ENCODE peak calls at places on chromosomes 2 and 18, in ten cellular contexts. J is fibroblast of lung; F is dorsolateral prefrontal cortex; Z is amniotic epithelial cell; N is Caki2; X is mesenchymal stem cell; G is lower leg skin; D is right atrium auricular region; C is adipocyte; I is stimulated activated CD4-positive, alpha-beta T cell treated with anti-CD3 and anti-CD28 coated beads, Interleukin-4, amount 100 ng/mL, for 48 hours. A is an unnamed sample.

GRCh38 chr2:224407241-224407680 is 5.4 kb upstream of the FAM124B start:
- DNase-seq in J (no peak), F (no peak), Z (no peak), N (no peak), X (no peak), G (no peak), D (no peak), C (no peak), I (no peak), A (no peak)

GRCh38 chr18:61894751-61895524 is 2.1 kb upstream of the RNF152 start:
- DNase-seq in J (no peak), F (no peak), Z (no peak), N (no peak), X (no peak), G (no peak), D (no peak), C (no peak), I (no peak), A (no peak)

GRCh38 chr18:23703057-23703986 is 14.1 kb downstream of the LAMA3 start:
- DNase-seq in J (peak; percentile 77), F (no peak), Z (peak; percentile 82), N (peak; percentile 42), X (peak; percentile 68), G (no peak), D (no peak), C (peak; percentile 69), I (no peak), A (no peak)

GRCh38 chr2:31322376-31322775 is 88.4 kb downstream of the EHD3 start:
- DNase-seq in J (peak; percentile 50), F (no peak), Z (no peak), N (no peak), X (peak; percentile 33), G (no peak), D (peak; percentile 51), C (peak; percentile 39), I (no peak), A (no peak)

GRCh38 chr18:62060820-62061219 is 126.0 kb downstream of the PIGN start:
- DNase-seq in J (no peak), F (no peak), Z (no peak), N (no peak), X (no peak), G (no peak), D (no peak), C (no peak), I (no peak), A (no peak)

GRCh38 chr2:72689579-72690170 is 136.2 kb downstream of the EXOC6B start:
- DNase-seq in J (no peak), F (no peak), Z (peak; percentile 46), N (no peak), X (no peak), G (no peak), D (no peak), C (peak; percentile 46), I (no peak), A (no peak)

GRCh38 chr2:47006374-47007220 is 91.0 kb upstream of the MCFD2 start:
- DNase-seq in J (no peak), F (no peak), Z (no peak), N (no peak), X (no peak), G (no peak), D (no peak), C (no peak), I (no peak), A (no peak)

GRCh38 chr2:133312335-133312734 is 255.9 kb downstream of the NCKAP5 start:
- DNase-seq in J (no peak), F (no peak), Z (peak; percentile 67), N (no peak), X (no peak), G (no peak), D (no peak), C (no peak), I (no peak), A (no peak)

GRCh38 chr18:74447404-74448152 is 9.5 kb downstream of the DIPK1C start:
- DNase-seq in J (no peak), F (no peak), Z (no peak), N (no peak), X (no peak), G (no peak), D (peak; percentile 32), C (no peak), I (no peak), A (no peak)

GRCh38 chr18:46173393-46174316 is 69.5 kb downstream of the HAUS1 start:
- DNase-seq in J (peak; percentile 90), F (peak; percentile 94), Z (peak; percentile 84), N (peak; percentile 78), X (peak; percentile 95), G (peak; percentile 91), D (peak; percentile 93), C (peak; percentile 97), I (peak; percentile 91), A (peak; percentile 94)

GRCh38 chr2:1051075-1051474 is 100.4 kb downstream of the SNTG2 start:
- DNase-seq in J (peak; percentile 30), F (no peak), Z (peak; percentile 58), N (no peak), X (peak; percentile 1), G (no peak), D (no peak), C (no peak), I (no peak), A (no peak)

GRCh38 chr2:74763962-74764428 is 69.9 kb upstream of the HK2 start:
- DNase-seq in J (no peak), F (no peak), Z (no peak), N (no peak), X (peak; percentile 13), G (no peak), D (no peak), C (no peak), I (no peak), A (no peak)

GRCh38 chr18:46712406-46712805 is 44.4 kb downstream of the ST8SIA5 start:
- DNase-seq in J (peak; percentile 63), F (no peak), Z (no peak), N (no peak), X (peak; percentile 90), G (no peak), D (no peak), C (no peak), I (no peak), A (no peak)

GRCh38 chr18:78767648-78768071 is 212.0 kb upstream of the SALL3 start:
- DNase-seq in J (no peak), F (no peak), Z (no peak), N (no peak), X (no peak), G (peak; percentile 7), D (peak; percentile 50), C (no peak), I (no peak), A (no peak)

GRCh38 chr2:48738806-48739205 is 16.7 kb downstream of the LHCGR start:
- DNase-seq in J (no peak), F (no peak), Z (peak; percentile 96), N (no peak), X (no peak), G (no peak), D (no peak), C (no peak), I (no peak), A (no peak)

GRCh38 chr18:25563816-25564370 is 211.9 kb upstream of the ZNF521 start:
- DNase-seq in J (no peak), F (no peak), Z (no peak), N (no peak), X (no peak), G (no peak), D (no peak), C (no peak), I (no peak), A (no peak)

GRCh38 chr2:140457483-140457882 is 1673.3 kb downstream of the LRP1B start:
- DNase-seq in J (no peak), F (no peak), Z (no peak), N (peak; percentile 67), X (no peak), G (no peak), D (no peak), C (peak; percentile 3), I (no peak), A (no peak)

GRCh38 chr18:53526092-53526491 is 698.4 kb downstream of the MBD2 start:
- DNase-seq in J (no peak), F (no peak), Z (no peak), N (no peak), X (no peak), G (no peak), D (no peak), C (no peak), I (no peak), A (no peak)

GRCh38 chr2:233853353-233853752 is 982 bp downstream of the HJURP start:
- DNase-seq in J (no peak), F (no peak), Z (no peak), N (no peak), X (no peak), G (no peak), D (no peak), C (peak; percentile 8), I (no peak), A (no peak)

GRCh38 chr2:69559696-69560482 is 83.7 kb downstream of the AAK1 start:
- DNase-seq in J (peak; percentile 76), F (no peak), Z (peak; percentile 82), N (peak; percentile 63), X (peak; percentile 71), G (no peak), D (no peak), C (peak; percentile 69), I (no peak), A (no peak)

GRCh38 chr18:13611616-13612110 is 114.7 kb downstream of the FAM210A start:
- DNase-seq in J (peak; percentile 42), F (peak; percentile 77), Z (no peak), N (no peak), X (peak; percentile 1), G (no peak), D (peak; percentile 69), C (peak; percentile 51), I (no peak), A (peak; percentile 55)

GRCh38 chr2:196459539-196459938 is 180.0 kb upstream of the CCDC150 start:
- DNase-seq in J (peak; percentile 36), F (no peak), Z (peak; percentile 87), N (peak; percentile 16), X (peak; percentile 70), G (no peak), D (no peak), C (peak; percentile 56), I (no peak), A (no peak)

GRCh38 chr2:45263147-45263546 is 253.9 kb upstream of the SIX2 start:
- DNase-seq in J (no peak), F (no peak), Z (no peak), N (no peak), X (no peak), G (no peak), D (no peak), C (peak; percentile 32), I (no peak), A (no peak)

GRCh38 chr2:239249781-239250180 is 151.0 kb downstream of the HDAC4 start:
- DNase-seq in J (peak; percentile 89), F (no peak), Z (no peak), N (no peak), X (peak; percentile 91), G (no peak), D (peak; percentile 89), C (peak; percentile 10), I (no peak), A (peak; percentile 25)

GRCh38 chr2:180077295-180077906 is 70.3 kb upstream of the CWC22 start:
- DNase-seq in J (peak; percentile 61), F (no peak), Z (peak; percentile 21), N (no peak), X (peak; percentile 16), G (no peak), D (no peak), C (peak; percentile 64), I (no peak), A (no peak)

GRCh38 chr2:47056875-47057731 is 98.0 kb downstream of the STPG4 start:
- DNase-seq in J (peak; percentile 39), F (no peak), Z (peak; percentile 45), N (no peak), X (peak; percentile 45), G (no peak), D (peak; percentile 79), C (no peak), I (no peak), A (no peak)

A was measured in activated T-cell treated with anti-CD3 and anti-CD28 coated beads, Interleukin-2, amount 50 U/mL, for 24 hours.